ENCODE peak calls at places on chromosome 2, in four cellular contexts. K, E, T and Y are unnamed samples.

GRCh38 chr2:212930556-212930955 is 220.9 kb downstream of the IKZF2 start:
- DNase-seq in K (no peak), E (no peak), T (no peak), Y (peak)

GRCh38 chr2:64697286-64698023 is 43.7 kb upstream of the SERTAD2 start:
- DNase-seq in K (no peak), E (no peak), T (no peak), Y (peak)

GRCh38 chr2:143955416-143956075 is 564.4 kb downstream of the ZEB2 start:
- DNase-seq in K (no peak), E (no peak), T (no peak), Y (no peak)

GRCh38 chr2:33062665-33063249 is 116.0 kb downstream of the LTBP1 start:
- DNase-seq in K (no peak), E (no peak), T (no peak), Y (no peak)

GRCh38 chr2:149575742-149576141 is 11.8 kb downstream of the MMADHC start:
- DNase-seq in K (no peak), E (no peak), T (no peak), Y (no peak)

GRCh38 chr2:196066794-196067382 is 1.7 kb downstream of the DNAH7 start:
- DNase-seq in K (peak), E (no peak), T (peak), Y (peak)

GRCh38 chr2:109102588-109103233 is 26.3 kb upstream of the SH3RF3 start:
- DNase-seq in K (no peak), E (no peak), T (no peak), Y (no peak)

GRCh38 chr2:82896117-82896516 is 1563.0 kb downstream of the SUCLG1 start:
- DNase-seq in K (no peak), E (no peak), T (no peak), Y (no peak)

GRCh38 chr2:135773917-135774316 is 32.3 kb downstream of the UBXN4 start:
- DNase-seq in K (no peak), E (no peak), T (peak), Y (peak)

GRCh38 chr2:55236992-55237543 is 4.6 kb downstream of the RPS27A start:
- DNase-seq in K (no peak), E (no peak), T (no peak), Y (no peak)

GRCh38 chr2:7609556-7610323 is 692.5 kb downstream of the RNF144A start:
- DNase-seq in K (no peak), E (peak), T (no peak), Y (no peak)

GRCh38 chr2:43379494-43379893 is 153.1 kb upstream of the ZFP36L2 start:
- DNase-seq in K (no peak), E (no peak), T (no peak), Y (no peak)

GRCh38 chr2:219017166-219017931 is 24.0 kb downstream of the CFAP65 start:
- DNase-seq in K (no peak), E (no peak), T (no peak), Y (no peak)

GRCh38 chr2:120394764-120395163 is 48.8 kb downstream of the INHBB start:
- DNase-seq in K (no peak), E (no peak), T (no peak), Y (no peak)

GRCh38 chr2:126902152-126902835 is 3.6 kb downstream of the TEX51 start:
- DNase-seq in K (no peak), E (no peak), T (no peak), Y (no peak)

GRCh38 chr2:205462681-205463345 is 219.5 kb upstream of the NRP2 start:
- DNase-seq in K (no peak), E (no peak), T (no peak), Y (no peak)

GRCh38 chr2:96509114-96509846 is 4.1 kb upstream of the NEURL3 start:
- DNase-seq in K (peak), E (peak), T (peak), Y (peak)

GRCh38 chr2:98399112-98399511 is 45.5 kb upstream of the INPP4A start:
- DNase-seq in K (no peak), E (no peak), T (no peak), Y (no peak)

GRCh38 chr2:196479350-196479749 is 160.2 kb upstream of the CCDC150 start:
- DNase-seq in K (no peak), E (no peak), T (peak), Y (no peak)

GRCh38 chr2:11597538-11598225 is 63.8 kb downstream of the GREB1 start:
- DNase-seq in K (no peak), E (no peak), T (no peak), Y (no peak)